ENCODE peak calls at places on chromosome 18, in eight cellular contexts. N, C, E, T, I, S, M and J are unnamed samples.

GRCh38 chr18:26317353-26317865 is 91.2 kb downstream of the TAF4B start:
- DNase-seq in T (no peak), I (no peak), M (no peak), N (no peak), S (no peak), C (no peak), E (peak; percentile 6), J (no peak)

GRCh38 chr18:74496508-74497307 is 545 bp downstream of the CNDP2 start:
- DNase-seq in S (peak; percentile 26), E (peak; percentile 39), M (peak; percentile 52), I (peak; percentile 68), N (peak; percentile 43), C (no peak), T (no peak), J (no peak)

GRCh38 chr18:8424917-8425725 is 184.1 kb upstream of the RAB12 start:
- DNase-seq in M (peak; percentile 45), C (no peak), S (peak; percentile 34), E (peak; percentile 16), N (peak; percentile 63), T (no peak), I (no peak), J (no peak)

GRCh38 chr18:53790817-53791216 is 433.7 kb downstream of the MBD2 start:
- DNase-seq in T (no peak), E (peak; percentile 38), C (no peak), I (no peak), N (no peak), M (peak; percentile 86), S (no peak), J (no peak)

GRCh38 chr18:4093676-4094075 is 361.4 kb downstream of the DLGAP1 start:
- DNase-seq in T (no peak), I (no peak), M (no peak), S (no peak), E (no peak), C (no peak), N (no peak), J (no peak)

GRCh38 chr18:5197032-5197434 is at the start of gene AKAIN1:
- DNase-seq in C (no peak), M (peak; percentile 18), E (peak; percentile 12), T (no peak), I (peak; percentile 34), N (peak; percentile 3), S (no peak), J (peak; percentile 68)

GRCh38 chr18:73768043-73768442 is 379.6 kb downstream of the FBXO15 start:
- DNase-seq in I (no peak), C (no peak), S (no peak), M (no peak), T (no peak), E (no peak), N (no peak), J (no peak)

GRCh38 chr18:55650363-55650870 is 62.4 kb upstream of the TCF4 start:
- DNase-seq in E (no peak), N (peak; percentile 9), C (no peak), M (peak; percentile 10), I (no peak), T (no peak), S (no peak), J (no peak)

GRCh38 chr18:57834616-57835015 is 31.5 kb upstream of the ATP8B1 start:
- DNase-seq in N (no peak), S (no peak), T (no peak), C (no peak), M (no peak), I (no peak), E (no peak), J (no peak)
- TF ChIP-seq CTCF in N (no peak), S (no peak), T (no peak), C (no peak), M (no peak), I (no peak), E (no peak), J (no peak)

GRCh38 chr18:46282177-46282570 is 178.0 kb downstream of the HAUS1 start:
- DNase-seq in C (no peak), N (no peak), E (no peak), I (no peak), M (no peak), S (no peak), T (no peak), J (no peak)

GRCh38 chr18:46279673-46280072 is 175.5 kb downstream of the HAUS1 start:
- DNase-seq in N (no peak), I (no peak), E (no peak), C (no peak), T (no peak), M (no peak), S (no peak), J (no peak)

GRCh38 chr18:46282646-46283045 is 178.5 kb downstream of the HAUS1 start:
- DNase-seq in S (no peak), E (no peak), N (no peak), C (no peak), I (no peak), M (no peak), T (no peak), J (no peak)

GRCh38 chr18:46283268-46283667 is 179.1 kb downstream of the HAUS1 start:
- DNase-seq in M (no peak), E (no peak), N (peak; percentile 25), T (no peak), I (no peak), C (no peak), S (no peak), J (no peak)

DNA sequence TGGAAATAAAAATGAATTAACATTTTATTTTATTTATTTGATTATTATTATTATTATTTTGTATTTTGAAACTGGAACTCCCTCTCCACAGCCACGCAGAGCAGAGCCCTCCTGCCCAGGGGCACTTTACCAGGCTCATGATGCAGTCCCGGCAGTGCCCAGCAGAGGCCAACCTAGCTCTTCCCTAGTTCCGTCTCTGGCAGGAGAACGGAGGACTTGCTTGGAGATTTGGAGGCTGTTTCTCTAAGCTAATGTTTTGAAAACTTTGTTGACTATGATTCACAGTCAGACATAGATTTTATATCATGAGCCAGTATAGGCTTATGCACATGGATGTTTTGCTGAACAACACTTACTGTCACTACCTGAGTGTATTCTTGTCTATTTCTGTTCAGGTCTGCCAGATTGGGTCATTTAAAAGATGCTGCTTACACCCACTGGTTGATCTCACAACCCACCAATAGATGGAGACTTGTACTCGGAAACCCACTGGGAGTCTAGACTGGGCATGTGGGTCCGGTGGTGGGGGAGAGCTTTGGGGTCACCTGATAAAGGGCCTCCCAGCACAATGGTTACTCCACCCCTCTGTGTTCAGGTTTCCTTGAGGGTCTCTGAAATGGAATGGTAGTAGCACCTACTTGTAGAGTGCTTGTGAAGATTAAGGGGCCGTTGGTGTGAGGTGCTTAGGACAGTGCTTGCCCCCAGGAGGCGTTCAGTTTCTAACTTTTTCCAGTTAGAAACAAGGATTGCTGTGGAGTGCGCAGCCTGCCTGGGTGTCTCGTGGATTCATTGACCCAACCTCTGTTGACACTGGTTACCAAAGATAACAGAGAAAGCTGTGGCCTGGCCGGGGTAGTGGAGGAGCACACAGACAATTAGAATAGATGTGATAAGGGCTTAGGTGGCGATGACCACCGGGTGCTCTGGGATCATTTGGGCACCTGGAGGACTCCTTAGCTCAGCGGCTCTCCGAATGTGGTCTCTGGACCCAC is 177.3 kb downstream of the HAUS1 start:
- DNase-seq in M (peak; percentile 78), S (peak; percentile 43), T (peak; percentile 46), I (peak; percentile 52), N (peak; percentile 71), E (peak; percentile 76), C (peak; percentile 22), J (peak; percentile 82)
- TF ChIP-seq CTCF in M (peak; percentile 98), S (peak; percentile 96), T (peak; percentile 98), I (peak; percentile 96), N (peak; percentile 96), E (peak; percentile 84), C (peak; percentile 83), J (peak; percentile 92)

GRCh38 chr18:48009116-48009825 is 78.8 kb upstream of the SMAD2 start:
- DNase-seq in N (no peak), C (no peak), E (no peak), S (no peak), M (no peak), T (no peak), I (no peak), J (no peak)

GRCh38 chr18:48007381-48007780 is 76.9 kb upstream of the SMAD2 start:
- DNase-seq in I (no peak), E (no peak), N (no peak), C (no peak), S (no peak), M (no peak), T (no peak), J (no peak)

GRCh38 chr18:48010264-48010663 is 79.8 kb upstream of the SMAD2 start:
- DNase-seq in N (no peak), T (no peak), M (no peak), C (no peak), S (no peak), E (no peak), I (no peak), J (no peak)

GRCh38 chr18:48006415-48007175 is 76.1 kb upstream of the SMAD2 start:
- DNase-seq in C (no peak), T (no peak), M (no peak), S (no peak), E (no peak), N (no peak), I (no peak), J (no peak)

DNA sequence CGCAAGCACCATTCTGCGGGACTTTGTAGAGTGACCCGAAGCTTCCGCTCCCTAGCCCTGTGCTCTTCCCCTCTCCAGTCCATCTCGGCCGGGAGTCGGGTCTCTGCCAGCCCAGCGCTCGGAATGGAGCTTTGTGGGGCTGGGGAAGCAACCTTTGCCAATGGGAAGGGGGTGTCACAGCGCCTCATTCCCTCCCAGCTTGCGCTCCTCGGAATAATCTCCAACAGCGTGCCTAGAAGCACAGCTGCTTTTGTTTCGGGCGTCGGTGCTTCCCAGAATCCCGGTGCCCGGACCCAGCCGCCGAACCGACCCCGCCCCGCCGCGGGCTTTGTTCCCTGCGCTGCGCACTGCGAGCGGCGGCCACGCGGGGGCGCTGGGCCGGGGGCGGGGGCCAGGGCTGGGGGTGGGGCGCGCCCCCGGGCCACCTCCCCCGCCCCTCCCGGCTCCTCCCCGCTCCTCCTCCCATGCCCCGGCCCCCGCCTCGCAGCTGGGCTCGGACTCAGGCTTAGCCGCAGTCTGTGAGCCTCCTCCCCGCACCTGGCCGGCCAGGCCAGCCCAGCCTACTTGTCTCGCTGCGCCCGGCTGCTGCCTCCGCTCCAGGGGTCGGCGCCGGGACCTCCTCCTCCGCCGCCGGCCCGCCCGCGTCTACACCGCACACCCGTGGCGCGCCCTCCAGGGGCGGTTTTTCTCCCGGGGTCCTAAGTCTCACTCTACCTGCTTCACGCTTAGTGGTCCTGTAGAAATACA is 77.7 kb upstream of the SMAD2 start:
- DNase-seq in I (peak; percentile 69), T (no peak), S (no peak), E (no peak), C (no peak), M (no peak), N (no peak), J (peak; percentile 79)
- TF ChIP-seq CTCF in I (peak; percentile 91), T (no peak), S (peak; percentile 48), E (peak; percentile 28), C (peak; percentile 93), M (peak; percentile 46), N (peak; percentile 37), J (peak; percentile 77)

DNA sequence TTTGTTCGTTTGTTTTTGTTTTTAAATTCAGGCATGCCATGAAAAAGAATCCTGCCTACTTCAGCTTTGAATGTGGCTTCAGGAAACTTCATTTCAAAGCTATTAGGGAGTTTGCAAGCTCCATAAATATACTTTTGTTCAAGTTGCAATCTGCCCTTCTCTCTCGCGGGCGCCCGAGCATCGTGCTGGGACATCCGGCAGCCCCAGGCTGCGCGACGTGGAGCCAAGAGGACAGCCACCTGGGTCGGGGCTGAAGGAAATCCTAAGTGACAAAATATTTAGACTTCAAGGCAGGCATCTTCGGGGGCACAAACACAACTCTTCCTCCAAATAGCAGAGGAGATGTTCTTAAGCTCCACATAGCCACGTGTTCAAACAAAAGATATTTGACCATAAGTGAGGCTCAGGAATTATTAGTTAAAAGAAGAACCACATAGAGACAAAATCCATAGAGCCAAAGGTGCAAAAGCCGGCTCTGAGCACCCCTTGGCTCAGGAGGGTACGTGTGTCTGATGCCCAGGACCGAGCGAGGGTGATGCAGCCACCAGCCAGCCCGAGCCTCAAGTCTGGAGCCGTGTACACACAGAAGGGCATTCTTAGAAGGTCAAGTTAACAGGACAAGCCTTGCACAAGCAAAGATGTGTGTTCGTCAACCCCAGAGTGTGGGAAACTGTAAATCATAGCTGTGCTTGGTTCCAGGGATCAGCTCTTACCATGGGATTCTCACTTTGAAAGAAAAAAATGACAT is 256.5 kb upstream of the SALL3 start:
- DNase-seq in I (no peak), S (no peak), C (no peak), T (no peak), M (no peak), N (no peak), E (no peak), J (no peak)
- TF ChIP-seq CTCF in I (no peak), S (no peak), C (no peak), T (no peak), M (no peak), N (no peak), E (no peak), J (no peak)